ENCODE peak calls at places on chromosomes 16 and 17, in seven cellular contexts. O, T, H, J, P, G and Z are unnamed samples.

GRCh38 chr17:66191607-66192377 is at the start of gene CEP112:
- DNase-seq in O (peak; percentile 99), T (peak; percentile 82), H (peak; percentile 98), J (peak; percentile 74), P (peak; percentile 56), G (peak; percentile 75), Z (peak; percentile 21)

GRCh38 chr17:42846594-42847280 is 2.4 kb downstream of the AOC2 start:
- DNase-seq in O (no peak), T (no peak), H (no peak), J (peak; percentile 58), P (peak; percentile 53), G (peak; percentile 82), Z (no peak)

GRCh38 chr16:660459-661183 is 7.3 kb upstream of the RHOT2 start:
- DNase-seq in O (peak; percentile 97), T (peak; percentile 91), H (peak; percentile 97), J (peak; percentile 90), P (peak; percentile 89), G (peak; percentile 89), Z (no peak)

GRCh38 chr17:49016775-49017463 is 19.7 kb downstream of the IGF2BP1 start:
- DNase-seq in O (peak; percentile 59), T (no peak), H (no peak), J (no peak), P (peak; percentile 40), G (no peak), Z (no peak)

GRCh38 chr16:745739-746138 is 4.9 kb upstream of the CIAO3 start:
- DNase-seq in O (peak; percentile 92), T (no peak), H (peak; percentile 86), J (no peak), P (no peak), G (no peak), Z (no peak)

GRCh38 chr17:71681427-71682173 is 439.2 kb upstream of the SOX9 start:
- DNase-seq in O (no peak), T (no peak), H (no peak), J (no peak), P (no peak), G (no peak), Z (no peak)

GRCh38 chr17:39486242-39486641 is 25.0 kb downstream of the CDK12 start:
- DNase-seq in O (no peak), T (no peak), H (no peak), J (peak; percentile 44), P (no peak), G (no peak), Z (no peak)

GRCh38 chr16:56983211-56983751 is 6.1 kb upstream of the NLRC5 start:
- DNase-seq in O (peak; percentile 52), T (no peak), H (no peak), J (no peak), P (no peak), G (no peak), Z (no peak)

GRCh38 chr17:11736613-11737289 is 138.5 kb downstream of the DNAH9 start:
- DNase-seq in O (no peak), T (no peak), H (no peak), J (no peak), P (no peak), G (no peak), Z (no peak)

GRCh38 chr16:86597126-86597879 is 19.0 kb downstream of the FOXL1 start:
- DNase-seq in O (no peak), T (no peak), H (no peak), J (no peak), P (no peak), G (no peak), Z (no peak)

GRCh38 chr16:73878616-73879015 is 418.0 kb upstream of the PSMD7 start:
- DNase-seq in O (no peak), T (no peak), H (peak; percentile 27), J (peak; percentile 49), P (no peak), G (no peak), Z (no peak)

GRCh38 chr16:2512920-2513404 is 790 bp upstream of the ATP6V0C start:
- DNase-seq in O (peak; percentile 80), T (peak; percentile 59), H (peak; percentile 67), J (no peak), P (no peak), G (no peak), Z (no peak)

GRCh38 chr16:62548095-62548494 is 511.9 kb upstream of the CDH8 start:
- DNase-seq in O (peak; percentile 77), T (no peak), H (no peak), J (no peak), P (no peak), G (no peak), Z (no peak)

GRCh38 chr17:57534863-57535651 is 210.0 kb downstream of the CCDC182 start:
- DNase-seq in O (no peak), T (peak; percentile 78), H (no peak), J (peak; percentile 40), P (no peak), G (no peak), Z (no peak)

GRCh38 chr17:13765701-13766100 is 164.0 kb upstream of the HS3ST3A1 start:
- DNase-seq in O (no peak), T (no peak), H (no peak), J (peak; percentile 23), P (no peak), G (no peak), Z (no peak)

GRCh38 chr16:77037696-77038347 is 153.2 kb upstream of the MON1B start:
- DNase-seq in O (peak; percentile 50), T (no peak), H (no peak), J (no peak), P (no peak), G (no peak), Z (no peak)

GRCh38 chr16:17937003-17937402 is 399.5 kb downstream of the NPIPA8 start:
- DNase-seq in O (no peak), T (no peak), H (no peak), J (no peak), P (no peak), G (no peak), Z (no peak)

GRCh38 chr17:14307560-14308024 is 6.7 kb downstream of the HS3ST3B1 start:
- DNase-seq in O (no peak), T (no peak), H (no peak), J (peak; percentile 65), P (no peak), G (no peak), Z (no peak)

GRCh38 chr16:9092963-9093477 is 1.6 kb downstream of the HAPSTR1 start:
- DNase-seq in O (peak; percentile 72), T (peak; percentile 58), H (peak; percentile 54), J (no peak), P (peak; percentile 27), G (no peak), Z (no peak)

DNA sequence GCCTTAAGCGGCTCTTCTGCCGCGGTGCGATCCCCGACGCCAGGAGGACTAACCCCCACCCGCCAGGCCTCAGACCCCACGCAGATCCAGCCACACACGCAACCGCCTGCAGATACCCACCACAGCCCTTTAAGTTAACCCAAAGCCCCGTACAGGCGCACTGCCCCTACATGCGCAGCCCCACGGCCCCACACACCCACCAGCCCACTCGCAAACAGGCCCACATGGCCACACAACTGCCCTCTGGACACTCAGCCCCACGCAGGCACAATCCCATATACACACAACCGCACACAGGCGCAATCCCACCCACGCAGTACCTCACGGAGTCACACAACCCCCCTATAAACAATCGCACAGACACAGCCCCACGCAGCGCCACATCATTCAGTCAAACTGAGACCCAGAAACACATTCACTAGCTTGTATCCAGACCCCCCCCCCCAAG is 41.7 kb downstream of the RAI1 start:
- DNase-seq in O (no peak), T (no peak), H (no peak), J (no peak), P (no peak), G (no peak), Z (no peak)
- H3K4me1 ChIP-seq in O (peaks cover 8% of the 10 kb centered on the region), T (no peaks in the 10 kb centered on the region), H (peaks cover 25% of the 10 kb centered on the region), J (peaks cover 44% of the 10 kb centered on the region), P (peaks cover 17% of the 10 kb centered on the region), G (no peaks in the 10 kb centered on the region), Z (peaks cover 19% of the 10 kb centered on the region)

DNA sequence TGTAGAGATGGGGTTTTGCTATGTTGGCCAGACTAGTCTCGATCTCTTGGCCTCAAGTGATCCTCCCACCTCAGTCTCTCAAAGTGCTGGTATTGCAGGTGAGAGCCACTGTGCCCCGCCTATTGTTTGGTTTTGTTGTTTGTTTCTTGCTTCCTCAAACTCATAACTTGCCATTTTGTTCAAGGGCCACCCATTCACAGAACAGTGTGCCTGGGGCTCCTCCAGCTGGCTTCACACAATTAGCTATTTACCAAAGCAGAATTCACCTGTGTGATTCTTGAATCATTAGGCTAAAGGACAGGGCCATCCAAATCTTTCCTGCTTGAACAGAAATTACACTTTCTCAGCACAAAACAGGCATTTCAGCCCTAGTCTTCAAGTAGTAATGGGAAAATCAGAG is 7.2 kb downstream of the ABHD15 start:
- DNase-seq in O (peak; percentile 30), T (no peak), H (no peak), J (no peak), P (no peak), G (no peak), Z (no peak)
- H3K27ac ChIP-seq in O (no peak overlapping the region), T (no peak overlapping the region), H (no peak overlapping the region), J (no peak overlapping the region), P (no peak overlapping the region), G (no peak overlapping the region), Z (no peak overlapping the region)

GRCh38 chr16:84612686-84613085 is 5.2 kb downstream of the COTL1 start:
- DNase-seq in O (no peak), T (no peak), H (no peak), J (no peak), P (no peak), G (no peak), Z (no peak)
- H3K4me1 ChIP-seq in O (no peaks in the 10 kb centered on the region), T (no peaks in the 10 kb centered on the region), H (peaks cover 25% of the 10 kb centered on the region), J (peaks cover 30% of the 10 kb centered on the region), P (peaks cover 11% of the 10 kb centered on the region), G (no peaks in the 10 kb centered on the region), Z (no peaks in the 10 kb centered on the region)

DNA sequence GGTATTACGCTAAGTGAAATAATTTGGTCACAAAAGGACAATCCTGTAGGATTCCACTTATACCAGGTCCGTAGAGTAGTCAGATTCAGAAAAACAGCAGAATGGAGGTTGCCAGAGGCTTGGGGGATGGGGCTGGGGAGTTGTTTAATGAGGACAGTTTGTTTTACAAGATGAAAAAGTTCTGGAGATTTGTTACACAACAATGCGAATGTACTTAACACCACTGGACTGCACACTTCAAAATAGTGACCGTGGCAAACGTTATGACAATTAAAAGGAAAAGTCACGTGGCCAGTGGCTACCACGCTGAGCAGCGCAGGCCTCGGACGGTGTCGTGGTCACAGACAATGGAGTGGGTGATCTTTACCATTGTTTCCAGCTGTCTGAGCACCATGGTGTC is 338.1 kb downstream of the SEC14L1 start:
- DNase-seq in O (no peak), T (no peak), H (peak; percentile 24), J (peak; percentile 54), P (no peak), G (no peak), Z (no peak)
- H3K27ac ChIP-seq in O (peak overlapping the region; percentile 48), T (no peak overlapping the region), H (no peak overlapping the region), J (peak overlapping the region; percentile 18), P (no peak overlapping the region), G (no peak overlapping the region), Z (no peak overlapping the region)

DNA sequence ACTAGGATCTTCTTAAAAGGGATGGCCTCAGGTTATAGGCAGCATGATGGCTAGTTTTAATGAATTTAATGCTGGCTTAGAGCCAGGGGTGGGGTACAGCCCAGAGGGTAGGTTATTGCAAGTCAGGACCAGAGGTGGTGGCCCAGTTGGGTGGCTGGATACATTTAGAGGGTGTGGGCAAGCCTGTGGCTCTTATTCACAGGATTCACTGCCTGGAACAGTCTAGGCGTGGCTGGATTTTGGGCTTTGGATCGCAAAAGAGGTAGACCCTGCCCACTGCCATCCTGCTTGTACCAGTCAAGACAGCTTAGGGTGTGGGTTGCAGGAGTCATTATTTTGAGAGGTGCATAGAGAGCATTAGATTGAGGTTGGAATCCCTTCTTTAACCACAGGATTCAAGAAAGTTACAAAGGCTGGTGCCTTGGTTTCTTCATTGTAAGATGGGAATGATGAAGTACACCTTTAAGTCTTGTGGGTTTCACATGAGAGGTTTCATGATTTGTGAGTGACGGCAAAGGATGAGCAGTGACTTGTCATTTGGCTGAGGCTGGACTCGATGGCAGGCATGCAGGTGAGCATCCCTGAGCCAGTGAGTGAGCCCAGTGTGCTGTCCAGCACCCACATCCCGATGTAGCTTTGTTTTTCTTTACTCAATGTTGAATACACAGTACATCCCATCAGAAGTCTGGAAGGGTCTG is 85.2 kb downstream of the KSR1 start:
- DNase-seq in O (no peak), T (no peak), H (no peak), J (no peak), P (no peak), G (no peak), Z (no peak)
- H3K4me1 ChIP-seq in O (peaks cover 3% of the 10 kb centered on the region), T (no peaks in the 10 kb centered on the region), H (peaks cover 3% of the 10 kb centered on the region), J (peaks cover 55% of the 10 kb centered on the region), P (peaks cover 29% of the 10 kb centered on the region), G (no peaks in the 10 kb centered on the region), Z (peaks cover 30% of the 10 kb centered on the region)